ENCODE peak calls at places on chromosome 1, in seven cellular contexts. One of them, this sample, is unnamed. For H4K20me1 and H3K4me1, the result is how much of the 10 kb centered on the place peaks cover.

GRCh38 chr1:108691128-108691885 is 803 bp upstream of the PRPF38B start:
- DNase-seq in IMR-90: peak
- DNase-seq in fibroblast of lung: peak
- DNase-seq in endothelial cell of umbilical vein: no peak
- DNase-seq in keratinocyte: no peak
- DNase-seq in H9: no peak
- DNase-seq in GM23338: no peak
- DNase-seq in this sample: no peak

GRCh38 chr1:246309247-246309884 is 197.7 kb downstream of the SMYD3 start:
- DNase-seq in IMR-90: no peak
- DNase-seq in fibroblast of lung: no peak
- DNase-seq in endothelial cell of umbilical vein: no peak
- DNase-seq in keratinocyte: no peak
- DNase-seq in H9: no peak
- DNase-seq in GM23338: no peak
- DNase-seq in this sample: no peak

GRCh38 chr1:202152399-202152798 is 7.9 kb upstream of the ARL8A start:
- DNase-seq in IMR-90: no peak
- DNase-seq in fibroblast of lung: no peak
- DNase-seq in endothelial cell of umbilical vein: no peak
- DNase-seq in keratinocyte: no peak
- DNase-seq in H9: peak
- DNase-seq in GM23338: peak
- DNase-seq in this sample: no peak

GRCh38 chr1:179953974-179954493 is 576 bp upstream of the CEP350 start:
- DNase-seq in IMR-90: peak
- DNase-seq in fibroblast of lung: no peak
- DNase-seq in endothelial cell of umbilical vein: no peak
- DNase-seq in keratinocyte: no peak
- DNase-seq in H9: no peak
- DNase-seq in GM23338: peak
- DNase-seq in this sample: no peak

GRCh38 chr1:2080884-2081283 is 30.7 kb downstream of the PRKCZ start:
- DNase-seq in IMR-90: no peak
- DNase-seq in fibroblast of lung: no peak
- DNase-seq in endothelial cell of umbilical vein: no peak
- DNase-seq in keratinocyte: no peak
- DNase-seq in H9: no peak
- DNase-seq in GM23338: no peak
- DNase-seq in this sample: no peak

GRCh38 chr1:33302325-33302724 is 18.6 kb downstream of the A3GALT2 start:
- DNase-seq in IMR-90: no peak
- DNase-seq in fibroblast of lung: no peak
- DNase-seq in endothelial cell of umbilical vein: no peak
- DNase-seq in keratinocyte: no peak
- DNase-seq in H9: no peak
- DNase-seq in GM23338: no peak
- DNase-seq in this sample: peak

GRCh38 chr1:154466879-154467767 is 34.9 kb upstream of the TDRD10 start:
- DNase-seq in IMR-90: no peak
- DNase-seq in fibroblast of lung: no peak
- DNase-seq in endothelial cell of umbilical vein: no peak
- DNase-seq in keratinocyte: no peak
- DNase-seq in H9: no peak
- DNase-seq in GM23338: peak
- DNase-seq in this sample: no peak

GRCh38 chr1:201530741-201531521 is 8.0 kb upstream of the NAV1 start:
- DNase-seq in IMR-90: peak
- DNase-seq in fibroblast of lung: peak
- DNase-seq in endothelial cell of umbilical vein: peak
- DNase-seq in keratinocyte: no peak
- DNase-seq in H9: peak
- DNase-seq in GM23338: peak
- DNase-seq in this sample: peak

GRCh38 chr1:9101510-9102146 is 27.3 kb downstream of the GPR157 start:
- DNase-seq in IMR-90: peak
- DNase-seq in fibroblast of lung: peak
- DNase-seq in endothelial cell of umbilical vein: peak
- DNase-seq in keratinocyte: no peak
- DNase-seq in H9: peak
- DNase-seq in GM23338: peak
- DNase-seq in this sample: peak

GRCh38 chr1:155893389-155894142 is 17.6 kb downstream of the RIT1 start:
- DNase-seq in IMR-90: peak
- DNase-seq in fibroblast of lung: peak
- DNase-seq in endothelial cell of umbilical vein: peak
- DNase-seq in keratinocyte: no peak
- DNase-seq in H9: no peak
- DNase-seq in GM23338: no peak
- DNase-seq in this sample: no peak

GRCh38 chr1:93907718-93908117 is 1.5 kb downstream of the GCLM start:
- DNase-seq in IMR-90: peak
- DNase-seq in fibroblast of lung: peak
- DNase-seq in endothelial cell of umbilical vein: peak
- DNase-seq in keratinocyte: no peak
- DNase-seq in H9: no peak
- DNase-seq in GM23338: no peak
- DNase-seq in this sample: no peak

GRCh38 chr1:67869233-67869632 is 36.0 kb upstream of the GNG12 start:
- DNase-seq in IMR-90: no peak
- DNase-seq in fibroblast of lung: no peak
- DNase-seq in endothelial cell of umbilical vein: no peak
- DNase-seq in keratinocyte: no peak
- DNase-seq in H9: no peak
- DNase-seq in GM23338: no peak
- DNase-seq in this sample: no peak

GRCh38 chr1:87515781-87516180 is 187.1 kb downstream of the LMO4 start:
- DNase-seq in IMR-90: peak
- DNase-seq in fibroblast of lung: peak
- DNase-seq in endothelial cell of umbilical vein: no peak
- DNase-seq in keratinocyte: no peak
- DNase-seq in H9: no peak
- DNase-seq in GM23338: no peak
- DNase-seq in this sample: no peak

GRCh38 chr1:43282220-43283195 is 2.9 kb downstream of the C1orf210 start:
- DNase-seq in IMR-90: no peak
- DNase-seq in fibroblast of lung: no peak
- DNase-seq in endothelial cell of umbilical vein: no peak
- DNase-seq in keratinocyte: no peak
- DNase-seq in H9: no peak
- DNase-seq in GM23338: no peak
- DNase-seq in this sample: no peak

GRCh38 chr1:220881918-220882891 is 3.0 kb downstream of the HLX start:
- DNase-seq in IMR-90: peak
- DNase-seq in fibroblast of lung: no peak
- DNase-seq in endothelial cell of umbilical vein: no peak
- DNase-seq in keratinocyte: no peak
- DNase-seq in H9: peak
- DNase-seq in GM23338: peak
- DNase-seq in this sample: no peak

GRCh38 chr1:232891116-232891515 is 59.3 kb upstream of the NTPCR start:
- DNase-seq in IMR-90: peak
- DNase-seq in fibroblast of lung: peak
- DNase-seq in endothelial cell of umbilical vein: no peak
- DNase-seq in keratinocyte: no peak
- DNase-seq in H9: no peak
- DNase-seq in GM23338: no peak
- DNase-seq in this sample: no peak

GRCh38 chr1:183773456-183773855 is 31.5 kb upstream of the RGL1 start:
- DNase-seq in IMR-90: no peak
- DNase-seq in fibroblast of lung: no peak
- DNase-seq in endothelial cell of umbilical vein: no peak
- DNase-seq in keratinocyte: no peak
- DNase-seq in H9: no peak
- DNase-seq in GM23338: no peak
- DNase-seq in this sample: no peak

GRCh38 chr1:111789077-111789476 is 33.4 kb downstream of the DDX20 start:
- DNase-seq in IMR-90: no peak
- DNase-seq in fibroblast of lung: no peak
- DNase-seq in endothelial cell of umbilical vein: no peak
- DNase-seq in keratinocyte: no peak
- DNase-seq in H9: no peak
- DNase-seq in GM23338: no peak
- DNase-seq in this sample: no peak

GRCh38 chr1:232344791-232345399 is 285.0 kb downstream of the SIPA1L2 start:
- DNase-seq in IMR-90: peak
- DNase-seq in fibroblast of lung: peak
- DNase-seq in endothelial cell of umbilical vein: no peak
- DNase-seq in keratinocyte: no peak
- DNase-seq in H9: no peak
- DNase-seq in GM23338: no peak
- DNase-seq in this sample: no peak

GRCh38 chr1:31063636-31064035 is 1.9 kb downstream of the PUM1 start:
- DNase-seq in IMR-90: peak
- DNase-seq in fibroblast of lung: peak
- DNase-seq in endothelial cell of umbilical vein: peak
- DNase-seq in keratinocyte: no peak
- DNase-seq in H9: no peak
- DNase-seq in GM23338: peak
- DNase-seq in this sample: no peak

GRCh38 chr1:31065310-31066217 is at the start of gene PUM1:
- DNase-seq in IMR-90: peak
- DNase-seq in fibroblast of lung: peak
- DNase-seq in endothelial cell of umbilical vein: peak
- DNase-seq in keratinocyte: peak
- DNase-seq in H9: peak
- DNase-seq in GM23338: peak
- DNase-seq in this sample: peak

GRCh38 chr1:31064115-31064514 is 1.4 kb downstream of the PUM1 start:
- DNase-seq in IMR-90: no peak
- DNase-seq in fibroblast of lung: no peak
- DNase-seq in endothelial cell of umbilical vein: peak
- DNase-seq in keratinocyte: no peak
- DNase-seq in H9: no peak
- DNase-seq in GM23338: no peak
- DNase-seq in this sample: no peak

GRCh38 chr1:31064685-31065309 is 720 bp downstream of the PUM1 start:
- DNase-seq in IMR-90: peak
- DNase-seq in fibroblast of lung: peak
- DNase-seq in endothelial cell of umbilical vein: peak
- DNase-seq in keratinocyte: no peak
- DNase-seq in H9: no peak
- DNase-seq in GM23338: no peak
- DNase-seq in this sample: no peak

DNA sequence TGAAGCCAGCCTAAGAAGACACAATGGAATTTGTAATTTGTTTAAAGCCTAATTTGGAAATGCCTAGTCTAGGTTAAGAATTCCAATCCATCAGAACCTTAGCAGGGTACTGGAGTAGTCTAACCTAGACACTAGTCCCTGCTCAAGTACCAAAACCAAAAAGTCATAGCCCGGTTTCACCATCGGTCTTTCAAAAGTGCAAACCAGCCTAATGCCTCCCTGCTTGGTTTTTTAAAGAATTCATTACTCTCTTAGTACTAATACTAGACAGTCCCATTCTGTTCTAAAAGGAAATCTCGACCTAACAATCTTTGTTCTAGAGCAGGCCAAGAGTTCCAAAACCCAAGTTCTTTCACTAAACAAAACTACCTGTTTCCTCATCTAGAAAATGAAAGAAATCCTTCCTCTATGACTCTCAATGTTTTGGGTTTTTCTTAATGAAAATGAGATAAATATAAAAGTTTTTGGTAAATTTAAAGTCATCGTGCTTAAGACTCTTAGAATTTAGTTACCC is 2.6 kb downstream of the PUM1 start:
- DNase-seq in IMR-90: no peak
- DNase-seq in fibroblast of lung: no peak
- DNase-seq in endothelial cell of umbilical vein: no peak
- DNase-seq in keratinocyte: no peak
- DNase-seq in H9: no peak
- DNase-seq in GM23338: no peak
- DNase-seq in this sample: no peak
- H4K20me1 ChIP-seq in IMR-90: half or more
- H4K20me1 ChIP-seq in fibroblast of lung: under half
- H4K20me1 ChIP-seq in endothelial cell of umbilical vein: under half
- H4K20me1 ChIP-seq in keratinocyte: under half
- H4K20me1 ChIP-seq in H9: under half
- H4K20me1 ChIP-seq in GM23338: half or more
- H4K20me1 ChIP-seq in this sample: half or more

DNA sequence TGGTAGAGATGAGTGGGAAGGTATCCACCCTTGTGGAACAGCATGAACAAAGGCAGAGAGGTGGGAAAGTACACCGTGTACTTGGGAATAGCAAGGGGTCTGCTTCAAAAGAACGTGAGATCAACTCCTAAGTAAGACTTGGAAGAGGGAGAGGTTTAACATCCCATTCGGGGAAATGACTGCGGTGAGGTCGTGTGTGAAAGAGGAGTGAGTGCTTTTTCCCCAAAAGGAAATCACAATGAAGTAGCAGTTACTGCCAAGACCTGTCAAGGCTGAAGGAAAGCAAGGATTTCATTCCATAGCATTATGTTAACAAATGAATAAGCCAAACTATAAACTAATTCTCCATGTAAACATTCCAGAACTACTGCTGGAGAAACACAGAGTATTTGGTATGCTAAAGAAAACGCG is 19.9 kb upstream of the SYDE2 start:
- DNase-seq in IMR-90: peak
- DNase-seq in fibroblast of lung: peak
- DNase-seq in endothelial cell of umbilical vein: no peak
- DNase-seq in keratinocyte: no peak
- DNase-seq in H9: no peak
- DNase-seq in GM23338: no peak
- DNase-seq in this sample: no peak
- H3K4me1 ChIP-seq in IMR-90: under half
- H3K4me1 ChIP-seq in fibroblast of lung: under half
- H3K4me1 ChIP-seq in endothelial cell of umbilical vein: under half
- H3K4me1 ChIP-seq in keratinocyte: under half
- H3K4me1 ChIP-seq in H9: under half
- H3K4me1 ChIP-seq in GM23338: under half
- H3K4me1 ChIP-seq in this sample: under half

GRCh38 chr1:158286487-158286886 is 3.2 kb upstream of the CD1C start:
- DNase-seq in IMR-90: no peak
- DNase-seq in fibroblast of lung: no peak
- DNase-seq in endothelial cell of umbilical vein: no peak
- DNase-seq in keratinocyte: no peak
- DNase-seq in H9: no peak
- DNase-seq in GM23338: no peak
- DNase-seq in this sample: no peak
- H4K20me1 ChIP-seq in IMR-90: under half
- H4K20me1 ChIP-seq in fibroblast of lung: under half
- H4K20me1 ChIP-seq in endothelial cell of umbilical vein: under half
- H4K20me1 ChIP-seq in keratinocyte: under half
- H4K20me1 ChIP-seq in H9: under half
- H4K20me1 ChIP-seq in GM23338: under half
- H4K20me1 ChIP-seq in this sample: under half

GRCh38 chr1:109991400-109991925 is 6.9 kb downstream of the AHCYL1 start:
- DNase-seq in IMR-90: no peak
- DNase-seq in fibroblast of lung: no peak
- DNase-seq in endothelial cell of umbilical vein: no peak
- DNase-seq in keratinocyte: no peak
- DNase-seq in H9: no peak
- DNase-seq in GM23338: no peak
- DNase-seq in this sample: no peak
- H3K4me1 ChIP-seq in IMR-90: under half
- H3K4me1 ChIP-seq in fibroblast of lung: under half
- H3K4me1 ChIP-seq in endothelial cell of umbilical vein: under half
- H3K4me1 ChIP-seq in keratinocyte: under half
- H3K4me1 ChIP-seq in H9: under half
- H3K4me1 ChIP-seq in GM23338: under half
- H3K4me1 ChIP-seq in this sample: under half

GRCh38 chr1:171798311-171798710 is 16.9 kb downstream of the METTL13 start:
- DNase-seq in IMR-90: no peak
- DNase-seq in fibroblast of lung: no peak
- DNase-seq in endothelial cell of umbilical vein: no peak
- DNase-seq in keratinocyte: no peak
- DNase-seq in H9: no peak
- DNase-seq in GM23338: no peak
- DNase-seq in this sample: no peak
- H4K20me1 ChIP-seq in IMR-90: under half
- H4K20me1 ChIP-seq in fibroblast of lung: under half
- H4K20me1 ChIP-seq in endothelial cell of umbilical vein: under half
- H4K20me1 ChIP-seq in keratinocyte: under half
- H4K20me1 ChIP-seq in H9: under half
- H4K20me1 ChIP-seq in GM23338: under half
- H4K20me1 ChIP-seq in this sample: under half